ENCODE peak calls at places on chromosomes 2 and 18, in seven cellular contexts. L, A, S, G, O, U and W are unnamed samples. For H3K4me1, the result is how much of the 10 kb centered on the place peaks cover.

GRCh38 chr2:15939854-15940660 is at the start of gene MYCN:
- DNase-seq in U (peak), S (peak), L (peak), A (no peak), G (no peak), O (no peak), W (no peak)

GRCh38 chr2:48483916-48484315 is 46.0 kb upstream of the STON1 start:
- DNase-seq in O (no peak), A (no peak), U (no peak), S (no peak), L (no peak), G (no peak), W (no peak)

GRCh38 chr18:10057808-10058791 is 144.3 kb downstream of the VAPA start:
- DNase-seq in L (no peak), G (no peak), S (no peak), A (peak), O (no peak), U (no peak), W (no peak)

GRCh38 chr2:142037051-142037450 is 93.8 kb downstream of the LRP1B start:
- DNase-seq in L (no peak), A (peak), U (no peak), S (no peak), G (no peak), O (no peak), W (no peak)

GRCh38 chr2:236176417-236176816 is 8.2 kb upstream of the GBX2 start:
- DNase-seq in S (no peak), L (peak), O (no peak), A (peak), G (no peak), U (no peak), W (peak)

GRCh38 chr18:3151379-3152264 is 68.1 kb downstream of the MYOM1 start:
- DNase-seq in U (no peak), L (no peak), A (peak), S (peak), O (no peak), G (no peak), W (no peak)

GRCh38 chr2:138902239-138902871 is 122.2 kb upstream of the NXPH2 start:
- DNase-seq in U (peak), A (no peak), O (peak), S (no peak), L (no peak), G (no peak), W (no peak)

GRCh38 chr2:148899638-148900318 is 24.8 kb downstream of the KIF5C start:
- DNase-seq in A (no peak), O (no peak), L (no peak), S (no peak), U (no peak), G (no peak), W (no peak)

GRCh38 chr2:122055541-122055940 is 300.1 kb downstream of the TSN start:
- DNase-seq in L (peak), U (no peak), O (no peak), A (no peak), S (no peak), G (no peak), W (no peak)

GRCh38 chr2:171712051-171712450 is 24.8 kb downstream of the DYNC1I2 start:
- DNase-seq in O (no peak), L (no peak), G (no peak), S (no peak), U (no peak), A (peak), W (no peak)

GRCh38 chr2:216688731-216689360 is 6.5 kb downstream of the IGFBP5 start:
- DNase-seq in L (no peak), A (no peak), S (no peak), G (no peak), O (peak), U (peak), W (peak)

GRCh38 chr2:40128796-40129195 is 323.1 kb downstream of the SLC8A1 start:
- DNase-seq in G (no peak), U (no peak), L (no peak), A (peak), S (no peak), O (no peak), W (no peak)

GRCh38 chr18:76922107-76922506 is 99.8 kb downstream of the ZNF236 start:
- DNase-seq in O (no peak), A (peak), S (peak), U (peak), L (peak), G (no peak), W (no peak)

GRCh38 chr2:28461056-28461455 is 34.8 kb upstream of the PLB1 start:
- DNase-seq in G (no peak), A (no peak), U (no peak), O (no peak), S (no peak), L (no peak), W (no peak)

GRCh38 chr2:38465789-38466127 is 88.7 kb upstream of the ATL2 start:
- DNase-seq in O (no peak), A (peak), S (no peak), G (no peak), L (peak), U (no peak), W (no peak)

GRCh38 chr2:159090514-159091201 is 122.2 kb downstream of the TANC1 start:
- DNase-seq in U (no peak), O (no peak), S (no peak), G (no peak), A (peak), L (no peak), W (no peak)

GRCh38 chr2:233349005-233349998 is 5.0 kb upstream of the DGKD start:
- DNase-seq in G (peak), L (no peak), U (peak), A (no peak), O (no peak), S (no peak), W (no peak)

GRCh38 chr2:172438064-172438421 is 10.7 kb downstream of the ITGA6 start:
- DNase-seq in G (no peak), A (peak), O (no peak), S (no peak), U (no peak), L (no peak), W (no peak)

GRCh38 chr2:134911386-134911785 is 7.2 kb upstream of the CCNT2 start:
- DNase-seq in O (no peak), G (no peak), L (no peak), S (no peak), A (no peak), U (no peak), W (no peak)

GRCh38 chr18:74375999-74376398 is 60.4 kb downstream of the C18orf63 start:
- DNase-seq in U (no peak), S (no peak), G (no peak), L (no peak), O (no peak), A (peak), W (no peak)

GRCh38 chr18:44075038-44075437 is 605.6 kb upstream of the SETBP1 start:
- DNase-seq in U (no peak), O (no peak), A (no peak), L (no peak), G (no peak), S (no peak), W (no peak)

GRCh38 chr2:68454719-68455118 is 12.4 kb downstream of the FBXO48 start:
- DNase-seq in A (no peak), O (no peak), L (no peak), G (no peak), U (no peak), S (no peak), W (no peak)

GRCh38 chr18:6807504-6808257 is 78.2 kb downstream of the ARHGAP28 start:
- DNase-seq in A (no peak), S (no peak), G (no peak), L (no peak), O (no peak), U (no peak), W (no peak)

GRCh38 chr2:115603285-115603684 is 1160.8 kb downstream of the DPP10 start:
- DNase-seq in L (no peak), U (no peak), A (no peak), O (no peak), S (no peak), G (no peak), W (no peak)

GRCh38 chr2:178767099-178768060 is 39.8 kb downstream of the TTN start:
- DNase-seq in L (no peak), A (no peak), S (no peak), O (no peak), U (no peak), G (no peak), W (no peak)

GRCh38 chr2:143001521-143001920 is 124.1 kb downstream of the KYNU start:
- DNase-seq in O (no peak), L (no peak), U (no peak), G (no peak), S (no peak), A (no peak), W (no peak)

GRCh38 chr2:127128508-127128907 is 21.6 kb upstream of the BIN1 start:
- DNase-seq in O (no peak), L (peak), S (no peak), U (no peak), G (peak), A (no peak), W (no peak)

GRCh38 chr2:130288467-130289403 is 54.0 kb upstream of the IMP4 start:
- DNase-seq in S (no peak), G (no peak), L (peak), U (no peak), O (no peak), A (no peak), W (no peak)

GRCh38 chr2:53820038-53820437 is 33.2 kb downstream of the ERLEC1 start:
- DNase-seq in O (no peak), S (no peak), L (no peak), A (no peak), G (no peak), U (no peak), W (no peak)

GRCh38 chr2:237154050-237154638 is 68.5 kb downstream of the COPS8 start:
- DNase-seq in A (peak), S (peak), G (no peak), U (no peak), L (peak), O (no peak), W (no peak)

GRCh38 chr2:191846787-191847620 is at the start of gene CAVIN2:
- DNase-seq in S (no peak), U (peak), G (peak), A (peak), O (no peak), L (no peak), W (peak)

GRCh38 chr2:84694088-84694622 is 177.9 kb downstream of the DNAH6 start:
- DNase-seq in O (no peak), L (no peak), G (no peak), A (no peak), U (no peak), S (peak), W (no peak)

GRCh38 chr2:143939976-143940375 is 579.9 kb downstream of the ZEB2 start:
- DNase-seq in L (no peak), O (no peak), G (no peak), U (no peak), S (no peak), A (peak), W (no peak)

GRCh38 chr2:224780096-224780495 is 63.9 kb upstream of the CCDC195 start:
- DNase-seq in A (no peak), L (no peak), O (no peak), S (no peak), G (no peak), U (no peak), W (no peak)

GRCh38 chr2:218645126-218645525 is 14.3 kb downstream of the ZNF142 start:
- DNase-seq in O (no peak), S (no peak), A (peak), L (no peak), G (no peak), U (no peak), W (no peak)

GRCh38 chr2:36973320-36973719 is 7.0 kb upstream of the STRN start:
- DNase-seq in G (no peak), L (no peak), U (no peak), O (no peak), S (no peak), A (no peak), W (no peak)

DNA sequence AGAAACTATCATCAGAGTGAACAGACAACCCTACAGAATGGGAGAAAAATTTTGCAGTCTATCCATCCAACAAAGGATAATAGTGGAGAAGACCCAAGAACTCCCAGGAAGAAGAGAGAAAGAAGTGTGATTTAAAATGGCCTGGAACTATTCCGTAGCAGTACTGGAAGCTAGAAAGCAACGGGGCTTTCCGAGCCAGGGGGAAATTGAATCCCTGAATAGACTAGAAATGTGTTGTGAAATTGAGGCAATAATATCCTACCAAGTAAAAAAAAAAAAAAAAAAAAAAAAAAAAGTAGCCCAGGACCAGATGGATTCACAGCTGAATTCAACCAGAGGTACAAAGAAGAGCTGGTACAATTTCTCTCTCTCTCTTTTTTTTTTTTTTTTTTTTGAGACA is 69.3 kb downstream of the FARP2 start:
- DNase-seq in O (no peak), U (no peak), L (no peak), A (no peak), G (no peak), S (no peak), W (no peak)
- H3K4me1 ChIP-seq in O (under half), U (under half), L (under half), A (under half), G (under half), S (under half), W (under half)

GRCh38 chr2:65294701-65295100 is 67.1 kb downstream of the ACTR2 start:
- DNase-seq in S (no peak), G (no peak), A (no peak), O (no peak), U (no peak), L (peak), W (no peak)
- H3K4me1 ChIP-seq in S (under half), G (under half), A (under half), O (under half), U (under half), L (under half), W (under half)

GRCh38 chr2:30897539-30897938 is 90.3 kb upstream of the CAPN13 start:
- DNase-seq in U (no peak), G (no peak), A (no peak), O (no peak), S (no peak), L (peak), W (no peak)
- H3K4me1 ChIP-seq in U (under half), G (under half), A (under half), O (under half), S (under half), L (under half), W (under half)

DNA sequence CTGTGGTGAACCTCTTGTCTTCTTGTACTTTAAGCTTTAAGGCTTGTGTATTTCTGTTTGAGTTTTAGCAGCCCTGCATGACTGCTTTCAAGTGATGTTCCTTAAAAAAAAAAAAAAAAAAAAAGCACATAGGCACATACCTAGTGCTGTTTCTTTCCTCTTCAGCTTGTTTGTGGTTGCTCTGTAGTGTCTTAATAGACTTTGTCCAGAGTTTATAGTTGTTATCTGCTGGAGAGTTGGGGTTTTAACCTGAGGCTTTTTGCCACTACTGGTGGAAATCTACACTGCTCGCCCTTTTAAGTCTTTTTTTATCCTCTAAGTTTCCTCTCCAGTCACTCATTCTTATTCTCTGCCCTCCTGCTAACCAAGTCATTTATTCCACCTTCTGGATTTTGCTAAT is 34.5 kb downstream of the AGFG1 start:
- DNase-seq in U (no peak), L (no peak), A (no peak), O (no peak), S (no peak), G (no peak), W (no peak)
- H3K4me1 ChIP-seq in U (half or more), L (under half), A (half or more), O (under half), S (under half), G (under half), W (half or more)

DNA sequence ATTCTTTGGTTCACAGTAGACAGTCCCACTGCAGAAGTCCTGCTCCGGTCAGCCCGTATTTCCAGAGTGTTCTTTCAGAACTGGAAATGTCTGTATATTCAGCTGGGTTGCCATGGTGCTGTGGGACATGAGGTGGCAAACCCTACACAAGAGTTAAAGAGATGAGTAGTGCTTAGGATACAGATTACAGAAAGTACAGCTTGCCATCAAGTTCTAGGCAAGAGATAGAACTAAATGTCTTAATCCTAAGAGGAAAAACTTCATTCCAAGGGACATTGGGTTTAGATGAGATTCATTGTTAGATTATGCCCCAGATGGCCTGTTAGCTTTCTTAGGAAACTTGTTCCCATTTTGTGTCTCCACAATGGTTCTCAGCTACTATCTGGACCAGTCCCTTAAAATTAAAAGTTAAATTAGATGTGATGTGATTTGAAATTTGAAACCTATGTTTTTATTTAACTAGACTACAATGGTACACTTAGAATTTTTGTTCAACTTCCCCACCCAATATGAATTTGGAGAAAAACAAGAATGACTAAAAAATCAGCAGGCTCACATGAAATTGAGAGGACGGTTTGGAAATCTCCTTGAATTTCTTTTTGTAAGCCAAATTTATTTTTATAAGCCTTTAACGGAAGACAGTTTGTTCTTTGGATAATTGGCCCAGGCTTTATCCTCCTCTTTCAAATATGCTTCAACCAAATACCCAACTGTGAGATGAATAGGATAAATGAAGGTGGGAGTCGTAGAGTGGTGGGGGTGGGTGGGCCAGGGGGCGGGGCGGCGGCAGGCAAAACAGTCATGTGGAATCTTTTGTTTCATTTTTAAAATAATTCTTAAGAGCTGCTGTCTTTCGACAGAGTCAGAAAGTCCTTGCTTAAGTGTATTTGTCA is 60.4 kb downstream of the FMNL2 start:
- DNase-seq in G (no peak), L (no peak), S (no peak), A (peak), U (no peak), O (no peak), W (no peak)
- H3K4me1 ChIP-seq in G (under half), L (under half), S (under half), A (under half), U (under half), O (under half), W (under half)

GRCh38 chr2:46850742-46851141 is 64.9 kb downstream of the MCFD2 start:
- DNase-seq in U (peak), S (no peak), O (no peak), L (no peak), A (peak), G (no peak), W (peak)
- H3K4me1 ChIP-seq in U (half or more), S (under half), O (under half), L (under half), A (half or more), G (under half), W (half or more)

DNA sequence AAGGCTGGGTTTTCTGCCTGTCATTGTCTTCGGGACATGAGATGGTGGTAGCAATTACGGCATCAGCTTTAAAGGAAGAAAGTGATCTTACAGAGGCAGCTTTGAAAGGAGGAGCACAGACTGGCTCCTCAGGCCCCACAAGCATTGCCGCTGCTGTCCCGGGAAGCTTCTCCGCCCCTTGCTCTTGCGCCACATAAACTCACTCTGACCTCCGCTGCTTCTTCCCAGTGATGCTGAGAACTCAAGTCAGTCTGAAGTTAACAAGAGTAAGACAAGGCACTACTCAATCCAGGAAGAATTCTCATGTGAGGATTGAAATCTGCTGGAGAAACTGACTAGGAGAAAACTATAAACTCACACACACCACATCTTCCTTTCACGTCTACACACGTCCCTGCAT is 112.4 kb upstream of the RIOK3 start:
- DNase-seq in S (no peak), U (no peak), L (no peak), G (no peak), O (no peak), A (no peak), W (no peak)
- H3K4me1 ChIP-seq in S (under half), U (under half), L (under half), G (under half), O (under half), A (under half), W (under half)

DNA sequence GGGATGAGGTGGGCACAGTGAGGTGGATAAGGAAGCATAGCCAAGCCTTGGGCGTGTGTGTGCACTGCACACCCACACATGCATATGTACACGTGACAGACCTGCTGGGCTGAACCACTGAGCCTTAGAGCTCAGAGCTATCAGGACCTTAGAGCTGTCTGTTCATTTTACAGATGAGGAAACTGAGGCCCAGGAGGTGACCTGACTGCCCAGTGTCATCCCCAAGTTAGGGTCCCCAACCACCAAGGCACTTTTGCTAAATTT is 8.2 kb upstream of the SNED1 start:
- DNase-seq in O (no peak), L (no peak), U (no peak), A (no peak), G (no peak), S (no peak), W (no peak)
- H3K4me1 ChIP-seq in O (under half), L (under half), U (under half), A (under half), G (under half), S (under half), W (under half)

GRCh38 chr2:12506846-12507245 is 209.9 kb upstream of the TRIB2 start:
- DNase-seq in U (no peak), L (no peak), S (no peak), O (no peak), G (no peak), A (peak), W (no peak)

GRCh38 chr2:12502759-12503158 is 214.0 kb upstream of the TRIB2 start:
- DNase-seq in G (no peak), A (peak), L (no peak), U (no peak), O (no peak), S (no peak), W (no peak)

GRCh38 chr2:12501469-12502147 is 215.1 kb upstream of the TRIB2 start:
- DNase-seq in U (peak), L (no peak), S (peak), O (no peak), G (peak), A (peak), W (peak)

GRCh38 chr2:12507295-12507694 is 209.4 kb upstream of the TRIB2 start:
- DNase-seq in U (no peak), G (no peak), L (no peak), A (peak), O (no peak), S (no peak), W (no peak)

GRCh38 chr2:12504443-12504842 is 212.3 kb upstream of the TRIB2 start:
- DNase-seq in U (no peak), O (no peak), G (no peak), A (peak), S (no peak), L (no peak), W (no peak)
- H3K4me1 ChIP-seq in U (under half), O (under half), G (under half), A (under half), S (half or more), L (under half), W (under half)